ENCODE peak calls at places on chromosome 22, in five cellular contexts. T is GM18507; Z is CD8-positive, alpha-beta memory T cell; D is NCI-H1092 treated with DMSO at 0.1 percent for 48 hours; F is stimulated activated CD4-positive, alpha-beta T cell treated with anti-CD3 and anti-CD28 coated beads, Interleukin-4, amount 100 ng/mL, for 24 hours. M is an unnamed sample.

GRCh38 chr22:49738566-49738965 is 89.1 kb downstream of the BRD1 start:
- DNase-seq in D (no peak), Z (no peak), F (no peak), T (no peak), M (no peak)

GRCh38 chr22:20268350-20269012 is 363 bp upstream of the RTN4R start:
- DNase-seq in T (no peak), Z (peak), F (peak), D (peak), M (peak)

GRCh38 chr22:20239063-20239950 is 28.8 kb downstream of the RTN4R start:
- DNase-seq in Z (no peak), F (no peak), D (no peak), T (no peak), M (peak)

GRCh38 chr22:42360348-42360747 is 71.9 kb downstream of the NFAM1 start:
- DNase-seq in T (no peak), D (peak), F (no peak), Z (no peak), M (no peak)

GRCh38 chr22:40415531-40416266 is 45.3 kb downstream of the SGSM3 start:
- DNase-seq in F (no peak), D (no peak), T (no peak), Z (no peak), M (no peak)

GRCh38 chr22:22901578-22902218 is 14.1 kb downstream of the IGLL5 start:
- DNase-seq in T (no peak), F (no peak), D (no peak), Z (no peak), M (no peak)

GRCh38 chr22:30488121-30488520 is 16.3 kb upstream of the SEC14L3 start:
- DNase-seq in D (peak), F (no peak), T (no peak), Z (no peak), M (no peak)

GRCh38 chr22:30208631-30209603 is 37.6 kb downstream of the LIF start:
- DNase-seq in Z (no peak), T (no peak), F (no peak), D (no peak), M (no peak)

GRCh38 chr22:39960791-39961746 is 872 bp downstream of the TMA7B start:
- DNase-seq in Z (peak), D (no peak), T (peak), F (peak), M (no peak)

GRCh38 chr22:49826603-49827306 is 918 bp downstream of the BRD1 start:
- DNase-seq in Z (peak), T (no peak), D (no peak), F (no peak), M (peak)

GRCh38 chr22:46352276-46352675 is 16.8 kb downstream of the TRMU start:
- DNase-seq in T (no peak), D (no peak), Z (no peak), F (no peak), M (no peak)

GRCh38 chr22:48424201-48424627 is 1403.5 kb downstream of the BRD1 start:
- DNase-seq in D (no peak), T (no peak), F (no peak), Z (no peak), M (no peak)

GRCh38 chr22:18060646-18061620 is 16.9 kb upstream of the PEX26 start:
- DNase-seq in F (no peak), Z (no peak), T (no peak), D (no peak), M (no peak)

GRCh38 chr22:44839061-44839460 is 86.7 kb downstream of the ARHGAP8 start:
- DNase-seq in D (no peak), F (no peak), T (no peak), Z (no peak), M (peak)

GRCh38 chr22:38872172-38872830 is at the start of gene CBX6:
- DNase-seq in D (peak), T (peak), Z (peak), F (peak), M (peak)

GRCh38 chr22:22103078-22103593 is 120.5 kb upstream of the TOP3B start:
- DNase-seq in D (no peak), T (no peak), F (peak), Z (no peak), M (no peak)

GRCh38 chr22:17980638-17981051 is 43.7 kb downstream of the MICAL3 start:
- DNase-seq in T (no peak), D (no peak), Z (peak), F (peak), M (peak)

GRCh38 chr22:40000171-40000570 is 5.4 kb downstream of the FAM83F start:
- DNase-seq in T (no peak), F (no peak), Z (no peak), D (no peak), M (peak)

GRCh38 chr22:38824587-38824986 is 19.2 kb downstream of the NPTXR start:
- DNase-seq in F (peak), Z (peak), T (peak), D (no peak), M (no peak)

GRCh38 chr22:38947321-38948112 is 9.9 kb upstream of the APOBEC3A start:
- DNase-seq in F (peak), T (no peak), D (no peak), Z (no peak), M (no peak)

M was measured in NCI-H524.